ENCODE peak calls at places on chromosomes 7 and 10, in ten cellular contexts. One of them, this sample, is unnamed.

GRCh38 chr10:124565565-124566221 is 104.1 kb downstream of the LHPP start:
- DNase-seq in testis: peak; percentile 79
- DNase-seq in thyroid gland: peak; percentile 93
- DNase-seq in sigmoid colon: no peak
- DNase-seq in breast epithelium: peak; percentile 63
- DNase-seq in heart left ventricle: peak; percentile 72
- DNase-seq in stomach: peak; percentile 81
- DNase-seq in Peyer's patch: no peak
- DNase-seq in tibial nerve: no peak
- DNase-seq in HepG2: peak; percentile 69
- DNase-seq in this sample: peak; percentile 89

GRCh38 chr7:74233655-74234280 is 20.4 kb downstream of the RFC2 start:
- DNase-seq in testis: no peak
- DNase-seq in thyroid gland: no peak
- DNase-seq in sigmoid colon: no peak
- DNase-seq in breast epithelium: no peak
- DNase-seq in heart left ventricle: no peak
- DNase-seq in stomach: no peak
- DNase-seq in Peyer's patch: no peak
- DNase-seq in tibial nerve: no peak
- DNase-seq in HepG2: no peak
- DNase-seq in this sample: no peak

GRCh38 chr7:140242057-140243031 is 65.6 kb upstream of the KDM7A start:
- DNase-seq in testis: no peak
- DNase-seq in thyroid gland: no peak
- DNase-seq in sigmoid colon: no peak
- DNase-seq in breast epithelium: no peak
- DNase-seq in heart left ventricle: peak; percentile 67
- DNase-seq in stomach: peak; percentile 37
- DNase-seq in Peyer's patch: peak; percentile 73
- DNase-seq in tibial nerve: no peak
- DNase-seq in HepG2: peak; percentile 20
- DNase-seq in this sample: no peak

GRCh38 chr7:29190349-29191045 is 4.1 kb upstream of the CHN2 start:
- DNase-seq in testis: no peak
- DNase-seq in thyroid gland: peak; percentile 14
- DNase-seq in sigmoid colon: no peak
- DNase-seq in breast epithelium: no peak
- DNase-seq in heart left ventricle: no peak
- DNase-seq in stomach: no peak
- DNase-seq in Peyer's patch: no peak
- DNase-seq in tibial nerve: no peak
- DNase-seq in HepG2: peak; percentile 94
- DNase-seq in this sample: peak; percentile 83

GRCh38 chr10:8034666-8035640 is 19.5 kb upstream of the GATA3 start:
- DNase-seq in testis: no peak
- DNase-seq in thyroid gland: no peak
- DNase-seq in sigmoid colon: no peak
- DNase-seq in breast epithelium: no peak
- DNase-seq in heart left ventricle: no peak
- DNase-seq in stomach: no peak
- DNase-seq in Peyer's patch: no peak
- DNase-seq in tibial nerve: no peak
- DNase-seq in HepG2: no peak
- DNase-seq in this sample: no peak

GRCh38 chr7:97601941-97602457 is 129.9 kb upstream of the TAC1 start:
- DNase-seq in testis: no peak
- DNase-seq in thyroid gland: no peak
- DNase-seq in sigmoid colon: no peak
- DNase-seq in breast epithelium: no peak
- DNase-seq in heart left ventricle: no peak
- DNase-seq in stomach: no peak
- DNase-seq in Peyer's patch: no peak
- DNase-seq in tibial nerve: no peak
- DNase-seq in HepG2: no peak
- DNase-seq in this sample: no peak

GRCh38 chr10:50917486-50917885 is 32.1 kb upstream of the A1CF start:
- DNase-seq in testis: no peak
- DNase-seq in thyroid gland: no peak
- DNase-seq in sigmoid colon: no peak
- DNase-seq in breast epithelium: no peak
- DNase-seq in heart left ventricle: no peak
- DNase-seq in stomach: no peak
- DNase-seq in Peyer's patch: no peak
- DNase-seq in tibial nerve: no peak
- DNase-seq in HepG2: no peak
- DNase-seq in this sample: no peak

GRCh38 chr7:97130417-97131139 is 13.1 kb downstream of the SDHAF3 start:
- DNase-seq in testis: no peak
- DNase-seq in thyroid gland: no peak
- DNase-seq in sigmoid colon: no peak
- DNase-seq in breast epithelium: no peak
- DNase-seq in heart left ventricle: no peak
- DNase-seq in stomach: no peak
- DNase-seq in Peyer's patch: no peak
- DNase-seq in tibial nerve: no peak
- DNase-seq in HepG2: no peak
- DNase-seq in this sample: no peak

GRCh38 chr7:79091661-79092060 is 361.8 kb downstream of the MAGI2 start:
- DNase-seq in testis: no peak
- DNase-seq in thyroid gland: no peak
- DNase-seq in sigmoid colon: no peak
- DNase-seq in breast epithelium: no peak
- DNase-seq in heart left ventricle: no peak
- DNase-seq in stomach: no peak
- DNase-seq in Peyer's patch: no peak
- DNase-seq in tibial nerve: no peak
- DNase-seq in HepG2: no peak
- DNase-seq in this sample: no peak

GRCh38 chr7:64045301-64046040 is at the start of gene ZNF727:
- DNase-seq in testis: peak; percentile 94
- DNase-seq in thyroid gland: peak; percentile 59
- DNase-seq in sigmoid colon: peak; percentile 71
- DNase-seq in breast epithelium: no peak
- DNase-seq in heart left ventricle: peak; percentile 68
- DNase-seq in stomach: no peak
- DNase-seq in Peyer's patch: no peak
- DNase-seq in tibial nerve: peak; percentile 76
- DNase-seq in HepG2: no peak
- DNase-seq in this sample: peak; percentile 85

GRCh38 chr7:138699661-138700060 is 1.5 kb downstream of the SVOPL start:
- DNase-seq in testis: no peak
- DNase-seq in thyroid gland: no peak
- DNase-seq in sigmoid colon: no peak
- DNase-seq in breast epithelium: no peak
- DNase-seq in heart left ventricle: no peak
- DNase-seq in stomach: no peak
- DNase-seq in Peyer's patch: no peak
- DNase-seq in tibial nerve: no peak
- DNase-seq in HepG2: no peak
- DNase-seq in this sample: no peak

GRCh38 chr10:96466-96865 is 38.8 kb upstream of the ZMYND11 start:
- DNase-seq in testis: no peak
- DNase-seq in thyroid gland: no peak
- DNase-seq in sigmoid colon: no peak
- DNase-seq in breast epithelium: no peak
- DNase-seq in heart left ventricle: no peak
- DNase-seq in stomach: no peak
- DNase-seq in Peyer's patch: no peak
- DNase-seq in tibial nerve: no peak
- DNase-seq in HepG2: no peak
- DNase-seq in this sample: no peak

GRCh38 chr7:137404918-137405317 is 61.4 kb upstream of the PTN start:
- DNase-seq in testis: no peak
- DNase-seq in thyroid gland: no peak
- DNase-seq in sigmoid colon: no peak
- DNase-seq in breast epithelium: no peak
- DNase-seq in heart left ventricle: no peak
- DNase-seq in stomach: no peak
- DNase-seq in Peyer's patch: no peak
- DNase-seq in tibial nerve: no peak
- DNase-seq in HepG2: no peak
- DNase-seq in this sample: no peak

GRCh38 chr7:116805100-116805544 is 57.3 kb upstream of the CAPZA2 start:
- DNase-seq in testis: no peak
- DNase-seq in thyroid gland: no peak
- DNase-seq in sigmoid colon: no peak
- DNase-seq in breast epithelium: no peak
- DNase-seq in heart left ventricle: no peak
- DNase-seq in stomach: no peak
- DNase-seq in Peyer's patch: no peak
- DNase-seq in tibial nerve: peak; percentile 50
- DNase-seq in HepG2: peak; percentile 70
- DNase-seq in this sample: no peak

DNA sequence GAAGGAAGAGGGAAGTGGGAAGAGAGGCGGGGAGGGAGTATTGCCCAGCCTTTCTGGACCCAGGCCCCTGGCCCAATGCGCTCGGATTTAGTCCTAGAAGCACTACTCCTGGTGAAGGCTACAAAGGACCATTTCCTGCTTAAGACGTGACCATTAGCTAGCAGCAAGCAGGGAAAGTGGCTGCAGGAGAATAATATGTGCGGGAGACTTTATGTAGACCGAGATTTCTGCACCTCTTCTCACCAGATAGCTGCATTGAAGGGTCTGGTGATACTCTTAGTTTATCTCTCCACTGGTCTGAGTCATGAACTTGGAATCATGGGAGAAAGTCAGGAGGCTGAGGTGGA is 3.1 kb downstream of the VAX1 start:
- DNase-seq in testis: no peak
- DNase-seq in thyroid gland: no peak
- DNase-seq in sigmoid colon: no peak
- DNase-seq in breast epithelium: no peak
- DNase-seq in heart left ventricle: no peak
- DNase-seq in stomach: no peak
- DNase-seq in Peyer's patch: no peak
- DNase-seq in tibial nerve: no peak
- DNase-seq in HepG2: no peak
- DNase-seq in this sample: no peak
- H3K27me3 ChIP-seq in testis: no peaks in the 10 kb centered on the region
- H3K27me3 ChIP-seq in thyroid gland: peaks cover 42% of the 10 kb centered on the region
- H3K27me3 ChIP-seq in sigmoid colon: peaks cover 70% of the 10 kb centered on the region
- H3K27me3 ChIP-seq in breast epithelium: peaks cover 13% of the 10 kb centered on the region
- H3K27me3 ChIP-seq in heart left ventricle: peaks cover 95% of the 10 kb centered on the region
- H3K27me3 ChIP-seq in stomach: peaks cover 100% of the 10 kb centered on the region
- H3K27me3 ChIP-seq in Peyer's patch: no peaks in the 10 kb centered on the region
- H3K27me3 ChIP-seq in tibial nerve: peaks cover 5% of the 10 kb centered on the region
- H3K27me3 ChIP-seq in HepG2: peaks cover 17% of the 10 kb centered on the region
- H3K27me3 ChIP-seq in this sample: peaks cover 76% of the 10 kb centered on the region

DNA sequence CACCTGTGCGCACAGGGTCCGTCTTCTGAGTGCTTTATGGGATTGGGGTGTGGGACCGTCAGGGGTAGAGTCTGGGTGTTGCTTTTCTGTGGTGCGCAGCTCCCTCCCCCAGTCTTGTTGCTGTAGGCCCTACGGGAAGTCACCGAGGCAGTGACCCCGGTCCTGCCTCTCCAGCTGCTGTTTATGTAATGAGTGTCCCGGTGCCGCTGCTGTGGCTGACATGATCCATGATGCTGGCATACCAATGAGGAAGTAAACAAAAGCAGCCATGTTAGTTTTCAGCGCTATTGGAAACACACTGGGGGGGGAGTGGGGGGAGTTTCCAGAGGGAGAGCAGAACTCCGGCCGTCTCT is 1.1 kb downstream of the TRIM8 start:
- DNase-seq in testis: peak; percentile 71
- DNase-seq in thyroid gland: peak; percentile 79
- DNase-seq in sigmoid colon: peak; percentile 93
- DNase-seq in breast epithelium: peak; percentile 78
- DNase-seq in heart left ventricle: peak; percentile 84
- DNase-seq in stomach: peak; percentile 88
- DNase-seq in Peyer's patch: peak; percentile 89
- DNase-seq in tibial nerve: peak; percentile 74
- DNase-seq in HepG2: peak; percentile 79
- DNase-seq in this sample: peak; percentile 87
- TF ChIP-seq POLR2A in testis: no peak
- TF ChIP-seq POLR2A in thyroid gland: peak; percentile 4
- TF ChIP-seq POLR2A in sigmoid colon: no peak
- TF ChIP-seq POLR2A in breast epithelium: no peak
- TF ChIP-seq POLR2A in heart left ventricle: no peak
- TF ChIP-seq POLR2A in stomach: no peak
- TF ChIP-seq POLR2A in Peyer's patch: peak; percentile 54
- TF ChIP-seq POLR2A in tibial nerve: no peak
- TF ChIP-seq POLR2A in HepG2: no peak
- TF ChIP-seq POLR2A in this sample: peak; percentile 96

DNA sequence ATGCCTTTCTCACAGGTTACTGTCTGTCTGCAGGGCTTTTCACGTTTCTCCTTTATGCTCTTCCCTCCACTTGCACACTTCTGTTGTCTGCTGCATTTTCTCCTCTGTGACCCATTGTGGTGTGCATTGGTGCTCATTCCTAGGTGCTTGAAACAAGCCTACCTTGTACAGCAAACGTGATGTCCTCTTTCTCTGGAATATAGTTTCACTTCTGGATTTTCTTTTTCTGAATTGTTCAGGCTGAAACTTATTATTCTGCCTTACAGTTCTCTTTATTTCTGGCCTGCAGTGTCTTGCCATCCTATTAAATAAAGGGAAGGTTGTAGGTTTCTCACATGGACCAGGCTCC is 128.8 kb upstream of the SAMD8 start:
- DNase-seq in testis: no peak
- DNase-seq in thyroid gland: no peak
- DNase-seq in sigmoid colon: no peak
- DNase-seq in breast epithelium: no peak
- DNase-seq in heart left ventricle: no peak
- DNase-seq in stomach: no peak
- DNase-seq in Peyer's patch: no peak
- DNase-seq in tibial nerve: no peak
- DNase-seq in HepG2: no peak
- DNase-seq in this sample: no peak
- H3K27me3 ChIP-seq in testis: no peaks in the 10 kb centered on the region
- H3K27me3 ChIP-seq in thyroid gland: no peaks in the 10 kb centered on the region
- H3K27me3 ChIP-seq in sigmoid colon: no peaks in the 10 kb centered on the region
- H3K27me3 ChIP-seq in breast epithelium: no peaks in the 10 kb centered on the region
- H3K27me3 ChIP-seq in heart left ventricle: no peaks in the 10 kb centered on the region
- H3K27me3 ChIP-seq in stomach: no peaks in the 10 kb centered on the region
- H3K27me3 ChIP-seq in Peyer's patch: no peaks in the 10 kb centered on the region
- H3K27me3 ChIP-seq in tibial nerve: no peaks in the 10 kb centered on the region
- H3K27me3 ChIP-seq in HepG2: no peaks in the 10 kb centered on the region
- H3K27me3 ChIP-seq in this sample: no peaks in the 10 kb centered on the region

DNA sequence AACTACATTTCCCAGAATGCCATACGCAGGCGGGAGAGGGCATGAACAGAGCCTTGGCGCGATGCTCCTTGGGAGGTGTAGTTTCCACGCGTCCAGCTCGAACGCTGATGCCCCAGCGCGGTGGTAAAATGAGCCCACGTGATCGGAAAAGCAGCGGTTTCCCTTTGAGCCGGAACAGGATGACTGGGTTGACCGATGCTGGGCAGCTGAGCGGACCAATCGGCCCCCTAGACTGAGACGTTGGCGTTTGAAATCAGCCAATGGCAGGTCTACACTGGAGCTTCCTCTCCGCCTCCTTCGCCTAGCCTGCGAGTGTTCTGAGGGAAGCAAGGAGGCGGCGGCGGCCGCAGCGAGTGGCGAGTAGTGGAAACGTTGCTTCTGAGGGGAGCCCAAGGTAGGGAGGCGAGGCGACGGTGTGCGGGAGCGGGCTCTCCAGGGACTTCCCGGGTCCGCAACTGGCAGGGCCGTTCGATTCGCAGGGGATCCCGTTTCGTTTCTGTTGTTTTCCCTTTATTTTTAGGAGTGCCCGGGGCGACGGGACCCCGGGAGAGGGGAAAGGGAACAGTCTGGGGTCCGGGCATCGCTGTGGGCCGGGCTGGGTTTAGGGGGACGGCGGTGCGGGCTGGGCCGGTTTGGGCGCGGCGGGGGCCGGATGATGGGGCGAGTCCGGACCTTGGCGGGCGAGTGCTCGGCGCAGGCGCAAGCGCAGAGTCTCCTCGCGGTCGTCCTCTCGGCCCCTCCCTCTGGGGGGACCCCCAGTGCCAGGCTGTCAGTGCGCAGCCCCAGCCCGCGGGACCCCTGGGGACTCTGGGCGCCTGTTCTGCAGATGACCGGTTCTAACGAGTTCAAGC is at the start of gene BUB3:
- DNase-seq in testis: peak; percentile 100
- DNase-seq in thyroid gland: peak; percentile 99
- DNase-seq in sigmoid colon: peak; percentile 99
- DNase-seq in breast epithelium: peak; percentile 97
- DNase-seq in heart left ventricle: peak; percentile 97
- DNase-seq in stomach: peak; percentile 98
- DNase-seq in Peyer's patch: peak; percentile 99
- DNase-seq in tibial nerve: peak; percentile 96
- DNase-seq in HepG2: peak; percentile 98
- DNase-seq in this sample: peak; percentile 99
- TF ChIP-seq POLR2A in testis: peak; percentile 64
- TF ChIP-seq POLR2A in thyroid gland: peak; percentile 9
- TF ChIP-seq POLR2A in sigmoid colon: peak; percentile 68
- TF ChIP-seq POLR2A in breast epithelium: peak; percentile 77
- TF ChIP-seq POLR2A in heart left ventricle: peak; percentile 82
- TF ChIP-seq POLR2A in stomach: no peak
- TF ChIP-seq POLR2A in Peyer's patch: peak; percentile 86
- TF ChIP-seq POLR2A in tibial nerve: peak; percentile 82
- TF ChIP-seq POLR2A in HepG2: peak; percentile 93
- TF ChIP-seq POLR2A in this sample: peak; percentile 53

This sample was measured in body of pancreas.